ENCODE peak calls at places on chromosomes 1 and 21, in nine cellular contexts. T is BE2C; F is body of pancreas; V is foreskin fibroblast; N is fibroblast of lung; I is heart right ventricle; J is CD8-positive, alpha-beta T cell; Y is H1; M is CD4-positive, alpha-beta memory T cell. L is an unnamed sample.

GRCh38 chr1:176206006-176206960 is 803 bp downstream of the COP1 start:
- DNase-seq in T (peak; percentile 44), V (peak; percentile 26), Y (no peak), N (peak; percentile 60), I (no peak), F (peak; percentile 39), M (no peak), J (peak; percentile 25), L (no peak)

GRCh38 chr1:34879230-34879629 is 19.7 kb upstream of the SMIM12 start:
- DNase-seq in F (no peak), I (no peak), T (no peak), Y (no peak), M (no peak), J (no peak), V (no peak), N (no peak), L (no peak)

GRCh38 chr1:14855278-14855677 is 256.8 kb downstream of the KAZN start:
- DNase-seq in J (no peak), M (no peak), N (no peak), V (no peak), T (no peak), F (no peak), I (no peak), Y (no peak), L (no peak)

GRCh38 chr1:228873714-228874113 is 138.4 kb downstream of the RHOU start:
- DNase-seq in F (no peak), J (no peak), T (no peak), V (no peak), Y (no peak), N (no peak), M (no peak), I (no peak), L (no peak)

GRCh38 chr21:20443558-20444155 is 554.6 kb upstream of the NCAM2 start:
- DNase-seq in T (no peak), J (no peak), V (no peak), I (no peak), M (no peak), N (no peak), Y (no peak), F (no peak), L (no peak)

GRCh38 chr1:230047114-230047865 is 19.7 kb upstream of the GALNT2 start:
- DNase-seq in T (no peak), V (no peak), J (no peak), M (no peak), Y (no peak), I (no peak), N (peak; percentile 29), F (no peak), L (no peak)

GRCh38 chr1:243213045-243213787 is 41.9 kb downstream of the CEP170 start:
- DNase-seq in F (no peak), M (no peak), I (no peak), N (peak; percentile 71), J (no peak), Y (no peak), T (no peak), V (peak; percentile 33), L (no peak)

GRCh38 chr1:205994342-205994741 is 8.9 kb downstream of the RAB7B start:
- DNase-seq in V (no peak), J (no peak), F (no peak), M (no peak), T (no peak), N (no peak), I (no peak), Y (no peak), L (no peak)

GRCh38 chr1:35646043-35646442 is 4.7 kb upstream of the PSMB2 start:
- DNase-seq in F (no peak), T (no peak), M (no peak), J (no peak), N (no peak), I (no peak), Y (no peak), V (no peak), L (no peak)

GRCh38 chr1:43272161-43272560 is 2.4 kb downstream of the TMEM125 start:
- DNase-seq in J (no peak), V (no peak), F (no peak), T (no peak), M (no peak), I (no peak), N (no peak), Y (no peak), L (no peak)

GRCh38 chr1:43269627-43270375 is at the start of gene TMEM125:
- DNase-seq in I (no peak), M (no peak), N (no peak), J (no peak), V (no peak), Y (no peak), F (no peak), T (no peak), L (no peak)

GRCh38 chr1:43272576-43273571 is 3.1 kb downstream of the TMEM125 start:
- DNase-seq in J (no peak), V (no peak), Y (no peak), M (no peak), N (no peak), I (no peak), F (no peak), T (no peak), L (no peak)

GRCh38 chr1:43271186-43272118 is 1.7 kb downstream of the TMEM125 start:
- DNase-seq in Y (no peak), F (no peak), J (no peak), V (no peak), T (no peak), M (no peak), I (no peak), N (peak; percentile 23), L (no peak)

DNA sequence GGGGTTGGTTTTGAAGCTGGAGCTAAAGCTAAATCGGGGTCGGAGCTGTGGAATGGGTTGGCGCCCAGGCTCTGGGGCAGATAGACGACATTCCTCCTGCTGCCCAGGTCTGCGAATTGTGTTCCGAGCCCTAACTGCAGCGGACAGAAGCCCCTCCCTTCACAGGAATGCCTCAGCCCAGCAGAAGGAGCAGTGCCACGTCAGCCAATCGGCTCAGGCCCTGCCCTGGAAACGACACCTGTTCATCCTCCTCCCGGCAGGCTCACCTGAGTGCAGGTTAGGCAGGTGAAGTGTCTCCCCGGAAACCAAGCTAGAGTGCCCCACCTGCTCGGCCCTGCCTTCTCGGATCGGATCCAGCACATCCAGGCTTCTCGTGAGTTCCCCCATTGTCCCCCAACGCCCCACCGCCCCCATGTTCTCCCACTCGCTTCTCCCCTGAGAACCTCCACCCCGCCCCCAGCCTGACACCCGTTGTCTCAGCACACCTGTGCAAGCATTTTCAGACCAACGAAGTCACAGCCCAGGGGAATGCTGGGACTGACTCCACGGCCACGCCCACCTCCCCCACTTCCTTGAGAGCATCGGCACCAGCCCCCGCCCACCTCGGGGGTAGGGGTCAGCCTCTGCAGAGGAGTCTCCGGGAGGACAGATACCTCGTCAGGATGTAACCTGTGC is 775 bp downstream of the TMEM125 start:
- DNase-seq in F (peak; percentile 92), V (no peak), I (no peak), N (peak; percentile 30), M (no peak), J (no peak), T (no peak), Y (peak; percentile 90), L (no peak)
- H3K4me3 ChIP-seq in F (peak overlapping the region; percentile 14), V (no peak overlapping the region), I (peak overlapping the region; percentile 17), N (no peak overlapping the region), M (no peak overlapping the region), J (peak overlapping the region; percentile 31), T (no peak overlapping the region), Y (peak overlapping the region; percentile 60), L (peak overlapping the region; percentile 3)

GRCh38 chr1:59316497-59317128 is 19.7 kb downstream of the FGGY start:
- DNase-seq in F (no peak), V (no peak), M (no peak), I (no peak), J (no peak), Y (no peak), T (no peak), N (peak; percentile 96), L (no peak)
- H3K4me3 ChIP-seq in F (no peak overlapping the region), V (peak overlapping the region; percentile 43), M (no peak overlapping the region), I (peak overlapping the region; percentile 26), J (no peak overlapping the region), Y (no peak overlapping the region), T (no peak overlapping the region), N (peak overlapping the region; percentile 0), L (no peak overlapping the region)

GRCh38 chr1:222894331-222894730 is 79.5 kb downstream of the DISP1 start:
- DNase-seq in F (no peak), N (no peak), Y (no peak), M (no peak), T (no peak), I (no peak), J (no peak), V (no peak), L (no peak)

GRCh38 chr1:222891578-222891977 is 76.7 kb downstream of the DISP1 start:
- DNase-seq in J (no peak), F (no peak), I (no peak), Y (no peak), V (no peak), T (no peak), M (no peak), N (no peak), L (no peak)

GRCh38 chr1:222890702-222891101 is 75.9 kb downstream of the DISP1 start:
- DNase-seq in F (no peak), M (no peak), T (no peak), Y (no peak), I (no peak), V (no peak), N (no peak), J (no peak), L (no peak)

GRCh38 chr1:222893255-222893654 is 78.4 kb downstream of the DISP1 start:
- DNase-seq in M (no peak), V (no peak), J (no peak), F (no peak), I (no peak), N (no peak), Y (no peak), T (no peak), L (no peak)

GRCh38 chr1:222892137-222892763 is 77.4 kb downstream of the DISP1 start:
- DNase-seq in J (no peak), M (no peak), N (peak; percentile 78), V (peak; percentile 88), T (no peak), Y (no peak), F (no peak), I (no peak), L (no peak)
- H3K4me3 ChIP-seq in J (no peak overlapping the region), M (no peak overlapping the region), N (no peak overlapping the region), V (no peak overlapping the region), T (no peak overlapping the region), Y (no peak overlapping the region), F (no peak overlapping the region), I (no peak overlapping the region), L (no peak overlapping the region)

GRCh38 chr1:23797478-23798448 is 2.8 kb downstream of the GALE start:
- DNase-seq in V (no peak), Y (no peak), I (no peak), N (no peak), T (no peak), M (no peak), F (peak; percentile 23), J (no peak), L (no peak)

GRCh38 chr1:23799255-23799569 is 1.3 kb downstream of the GALE start:
- DNase-seq in J (no peak), I (no peak), F (no peak), Y (no peak), N (no peak), M (no peak), T (no peak), V (no peak), L (no peak)

GRCh38 chr1:23800396-23801337 is at the start of gene GALE:
- DNase-seq in N (peak; percentile 95), J (peak; percentile 98), Y (no peak), I (peak; percentile 98), T (peak; percentile 91), M (peak; percentile 95), V (peak; percentile 97), F (peak; percentile 97), L (peak; percentile 96)

GRCh38 chr1:23799570-23800395 is 771 bp downstream of the GALE start:
- DNase-seq in M (no peak), Y (no peak), I (peak; percentile 52), F (peak; percentile 63), T (no peak), N (peak; percentile 83), J (no peak), V (peak; percentile 73), L (no peak)

GRCh38 chr1:23798662-23799142 is 1.9 kb downstream of the GALE start:
- DNase-seq in V (no peak), F (peak; percentile 65), N (no peak), M (no peak), J (no peak), Y (no peak), T (no peak), I (no peak), L (no peak)
- H3K4me3 ChIP-seq in V (no peak overlapping the region), F (no peak overlapping the region), N (no peak overlapping the region), M (no peak overlapping the region), J (no peak overlapping the region), Y (no peak overlapping the region), T (no peak overlapping the region), I (peak overlapping the region; percentile 96), L (no peak overlapping the region)